ENCODE peak calls at places on chromosome 3, in four cellular contexts. K is kidney, O is breast epithelium, P is mesendoderm. B is an unnamed sample.

GRCh38 chr3:39668420-39668819 is 141.0 kb upstream of the MYRIP start:
- DNase-seq in K (no peak), P (peak; percentile 66), O (no peak), B (no peak)

GRCh38 chr3:36201546-36201945 is 178.8 kb upstream of the STAC start:
- DNase-seq in K (no peak), O (no peak), P (peak; percentile 11), B (no peak)

GRCh38 chr3:96319176-96319575 is 495.2 kb upstream of the EPHA6 start:
- DNase-seq in K (no peak), O (no peak), P (no peak), B (no peak)

GRCh38 chr3:33030802-33031201 is 66.1 kb downstream of the GLB1 start:
- DNase-seq in K (no peak), O (no peak), P (peak; percentile 7), B (no peak)

GRCh38 chr3:132255041-132255745 is 62.0 kb upstream of the ACP3 start:
- DNase-seq in O (no peak), K (no peak), P (peak; percentile 27), B (no peak)

GRCh38 chr3:125245521-125245920 is 33.0 kb upstream of the SLC12A8 start:
- DNase-seq in O (no peak), P (no peak), K (no peak), B (no peak)

GRCh38 chr3:5056005-5056391 is 66.1 kb upstream of the ARL8B start:
- DNase-seq in O (no peak), P (no peak), K (no peak), B (no peak)

GRCh38 chr3:182490601-182491485 is 302.5 kb upstream of the ATP11B start:
- DNase-seq in K (no peak), P (peak; percentile 37), O (no peak), B (no peak)

GRCh38 chr3:56064684-56065083 is 403.6 kb downstream of the ERC2 start:
- DNase-seq in P (no peak), O (no peak), K (no peak), B (no peak)
- H3K27ac ChIP-seq in P (no peak overlapping the region), O (no peak overlapping the region), K (no peak overlapping the region), B (no peak overlapping the region)

GRCh38 chr3:177694316-177694715 is 497.0 kb upstream of the TBL1XR1 start:
- DNase-seq in O (no peak), K (no peak), P (no peak), B (no peak)

GRCh38 chr3:177692304-177692703 is 495.0 kb upstream of the TBL1XR1 start:
- DNase-seq in K (no peak), P (no peak), O (no peak), B (no peak)

GRCh38 chr3:177694951-177695350 is 497.7 kb upstream of the TBL1XR1 start:
- DNase-seq in K (no peak), P (no peak), O (no peak), B (no peak)

GRCh38 chr3:177689077-177689476 is 491.8 kb upstream of the TBL1XR1 start:
- DNase-seq in P (no peak), K (no peak), O (no peak), B (no peak)

GRCh38 chr3:177693596-177693995 is 496.3 kb upstream of the TBL1XR1 start:
- DNase-seq in O (no peak), K (no peak), P (no peak), B (no peak)
- H3K27ac ChIP-seq in O (no peak overlapping the region), K (no peak overlapping the region), P (no peak overlapping the region), B (no peak overlapping the region)

GRCh38 chr3:187946031-187946691 is 200.9 kb upstream of the BCL6 start:
- DNase-seq in O (no peak), P (no peak), K (no peak), B (no peak)
- H3K27ac ChIP-seq in O (no peak overlapping the region), P (no peak overlapping the region), K (no peak overlapping the region), B (no peak overlapping the region)

DNA sequence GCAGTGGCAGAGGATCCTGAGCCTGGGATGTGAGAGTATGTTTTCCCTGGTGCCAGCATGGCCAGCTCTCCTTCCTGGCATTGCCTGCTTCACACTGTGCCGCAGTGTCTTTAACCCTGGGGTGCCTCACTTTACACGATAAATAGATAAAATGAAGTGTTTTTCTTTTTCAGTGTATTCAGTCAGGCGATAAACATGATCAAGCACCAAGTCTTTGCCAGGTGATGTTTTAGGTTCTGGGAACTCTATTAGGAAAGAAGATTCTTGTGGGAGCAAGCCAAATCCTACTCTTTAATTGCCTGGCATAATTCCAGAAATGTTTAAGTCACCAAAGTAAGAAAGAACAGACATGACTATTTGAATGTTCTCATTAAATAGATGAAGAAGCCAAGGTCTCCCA is 14.1 kb downstream of the ABHD6 start:
- DNase-seq in K (no peak), O (no peak), P (no peak), B (no peak)
- H3K27ac ChIP-seq in K (no peak overlapping the region), O (peak overlapping the region; percentile 39), P (no peak overlapping the region), B (no peak overlapping the region)

DNA sequence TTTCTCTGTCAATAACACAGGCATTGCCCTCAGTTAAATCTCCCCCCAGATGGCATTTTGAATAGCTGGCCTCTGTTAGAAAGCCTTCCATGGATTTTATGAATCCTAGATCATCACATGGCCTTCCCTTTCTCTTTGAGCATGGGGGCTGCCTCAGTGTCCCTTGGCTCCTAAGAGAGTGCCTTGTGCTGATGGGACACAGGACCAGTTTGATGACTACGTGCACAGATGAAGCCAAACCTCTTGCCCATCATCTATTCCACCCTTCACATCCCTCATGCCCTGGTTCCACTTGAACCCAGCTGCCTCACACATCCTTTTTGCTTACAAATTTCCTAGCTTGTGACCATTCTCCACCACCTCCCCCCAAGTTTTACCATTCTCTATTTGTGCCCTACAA is 12.9 kb downstream of the TGFBR2 start:
- DNase-seq in K (no peak), O (no peak), P (no peak), B (no peak)
- H3K27ac ChIP-seq in K (no peak overlapping the region), O (peak overlapping the region; percentile 55), P (no peak overlapping the region), B (peak overlapping the region; percentile 94)

B was measured in RWPE2.